ENCODE peak calls at places on chromosome 16, in seven cellular contexts. K, Z, L, C, A, D and X are unnamed samples.

GRCh38 chr16:66591018-66591417 is 11.8 kb downstream of the CMTM2 start:
- DNase-seq in K (no peak), Z (no peak), L (no peak), C (no peak), A (no peak), D (no peak), X (no peak)

GRCh38 chr16:11212819-11213196 is 43.2 kb downstream of the SOCS1 start:
- DNase-seq in K (no peak), Z (no peak), L (no peak), C (no peak), A (no peak), D (no peak), X (no peak)

GRCh38 chr16:31464781-31465260 is 5.5 kb downstream of the ARMC5 start:
- DNase-seq in K (no peak), Z (no peak), L (no peak), C (no peak), A (no peak), D (no peak), X (no peak)

GRCh38 chr16:81798311-81799137 is 19.4 kb downstream of the PLCG2 start:
- DNase-seq in K (no peak), Z (no peak), L (no peak), C (peak), A (peak), D (no peak), X (no peak)

GRCh38 chr16:4679854-4680636 is 13.3 kb upstream of the NUDT16L1 start:
- DNase-seq in K (no peak), Z (no peak), L (no peak), C (no peak), A (no peak), D (no peak), X (no peak)

GRCh38 chr16:20747030-20747816 is 5.6 kb upstream of the THUMPD1 start:
- DNase-seq in K (peak), Z (no peak), L (no peak), C (no peak), A (no peak), D (peak), X (no peak)

GRCh38 chr16:31219154-31219741 is 2.3 kb upstream of the PYDC1 start:
- DNase-seq in K (no peak), Z (no peak), L (no peak), C (no peak), A (no peak), D (no peak), X (no peak)

GRCh38 chr16:71854369-71854948 is 8.7 kb downstream of the ATXN1L start:
- DNase-seq in K (no peak), Z (no peak), L (no peak), C (no peak), A (no peak), D (no peak), X (no peak)

GRCh38 chr16:87123356-87124001 is 193.7 kb downstream of the C16orf95 start:
- DNase-seq in K (no peak), Z (no peak), L (no peak), C (no peak), A (no peak), D (no peak), X (no peak)

GRCh38 chr16:51637744-51638100 is 486.7 kb upstream of the SALL1 start:
- DNase-seq in K (no peak), Z (no peak), L (peak), C (no peak), A (no peak), D (no peak), X (no peak)

GRCh38 chr16:48535369-48535787 is 74.6 kb downstream of the N4BP1 start:
- DNase-seq in K (no peak), Z (no peak), L (no peak), C (no peak), A (no peak), D (no peak), X (no peak)

GRCh38 chr16:67406111-67406593 is 10.1 kb downstream of the ZDHHC1 start:
- DNase-seq in K (no peak), Z (no peak), L (no peak), C (no peak), A (no peak), D (no peak), X (no peak)

GRCh38 chr16:60655514-60656153 is 1380.6 kb downstream of the CDH8 start:
- DNase-seq in K (no peak), Z (no peak), L (no peak), C (no peak), A (no peak), D (no peak), X (no peak)

GRCh38 chr16:50528820-50529219 is 19.4 kb upstream of the NKD1 start:
- DNase-seq in K (no peak), Z (no peak), L (no peak), C (no peak), A (no peak), D (no peak), X (no peak)

GRCh38 chr16:84607694-84608093 is 10.2 kb downstream of the COTL1 start:
- DNase-seq in K (peak), Z (no peak), L (no peak), C (no peak), A (no peak), D (no peak), X (no peak)

GRCh38 chr16:57253410-57253927 is 8.4 kb downstream of the ARL2BP start:
- DNase-seq in K (no peak), Z (no peak), L (no peak), C (no peak), A (no peak), D (peak), X (no peak)

GRCh38 chr16:24539850-24540484 is 601 bp downstream of the RBBP6 start:
- DNase-seq in K (peak), Z (no peak), L (no peak), C (peak), A (no peak), D (no peak), X (peak)

GRCh38 chr16:69611103-69611640 is 45.4 kb downstream of the NFAT5 start:
- DNase-seq in K (no peak), Z (no peak), L (peak), C (no peak), A (no peak), D (no peak), X (no peak)
- TF ChIP-seq TAF1 in K (no peak), Z (no peak), L (no peak), C (no peak), A (no peak), D (no peak), X (no peak)

DNA sequence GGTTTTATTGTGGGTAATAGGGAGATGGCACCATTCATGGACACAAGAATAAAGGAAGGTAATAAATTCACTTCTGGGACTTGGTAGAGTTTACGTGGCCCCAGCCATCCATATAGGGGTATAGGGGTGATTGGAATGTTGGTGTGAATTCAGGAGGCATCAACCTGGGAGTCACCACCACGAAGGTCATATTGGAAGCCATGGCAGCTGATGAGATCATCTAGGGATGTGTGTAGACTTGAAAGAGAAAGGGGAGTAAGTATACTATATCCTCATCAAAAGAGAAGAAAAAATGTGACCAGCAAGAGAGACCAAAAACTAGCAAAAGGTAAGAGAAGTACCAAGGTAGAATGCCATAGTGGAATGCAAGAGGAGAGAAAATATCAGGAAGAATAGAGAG is 26.6 kb upstream of the GINS3 start:
- DNase-seq in K (no peak), Z (no peak), L (no peak), C (no peak), A (no peak), D (no peak), X (no peak)
- TF ChIP-seq TAF1 in K (no peak), Z (no peak), L (no peak), C (no peak), A (no peak), D (no peak), X (no peak)

GRCh38 chr16:2372684-2373083 is 32.2 kb upstream of the ABCA3 start:
- DNase-seq in K (no peak), Z (no peak), L (no peak), C (no peak), A (no peak), D (no peak), X (no peak)

GRCh38 chr16:2370725-2371124 is 30.2 kb upstream of the ABCA3 start:
- DNase-seq in K (no peak), Z (no peak), L (no peak), C (no peak), A (no peak), D (no peak), X (no peak)

GRCh38 chr16:2371421-2371820 is 30.9 kb upstream of the ABCA3 start:
- DNase-seq in K (no peak), Z (no peak), L (no peak), C (no peak), A (no peak), D (no peak), X (no peak)

DNA sequence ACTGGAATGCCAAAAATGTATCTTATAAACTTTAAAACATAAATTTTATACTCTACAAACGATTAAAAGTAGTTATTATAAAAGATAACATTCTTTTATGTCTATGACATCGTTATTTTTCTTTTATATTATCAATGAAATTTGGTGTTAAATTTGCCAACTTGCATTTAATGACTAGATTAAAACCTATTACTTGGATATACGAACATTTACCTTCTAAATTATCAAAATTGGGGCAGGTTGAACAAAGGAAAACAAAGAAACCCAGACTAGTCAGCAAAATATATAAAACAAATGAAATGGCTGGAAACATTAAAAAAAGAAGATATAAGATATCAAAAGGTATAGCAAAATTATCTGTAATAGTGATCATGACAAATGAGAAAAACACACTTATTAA is 34.1 kb upstream of the ABCA3 start:
- DNase-seq in K (no peak), Z (no peak), L (no peak), C (no peak), A (no peak), D (no peak), X (no peak)
- TF ChIP-seq TAF1 in K (no peak), Z (no peak), L (no peak), C (no peak), A (no peak), D (no peak), X (no peak)

GRCh38 chr16:88499836-88500251 is 46.8 kb downstream of the ZFPM1 start:
- DNase-seq in K (peak), Z (no peak), L (no peak), C (no peak), A (no peak), D (no peak), X (no peak)
- TF ChIP-seq TAF1 in K (no peak), Z (no peak), L (no peak), C (no peak), A (no peak), D (no peak), X (no peak)

GRCh38 chr16:3187798-3188674 is at the start of gene OR1F1:
- DNase-seq in K (peak), Z (peak), L (peak), C (no peak), A (no peak), D (peak), X (no peak)
- TF ChIP-seq TAF1 in K (no peak), Z (no peak), L (no peak), C (no peak), A (no peak), D (no peak), X (no peak)

DNA sequence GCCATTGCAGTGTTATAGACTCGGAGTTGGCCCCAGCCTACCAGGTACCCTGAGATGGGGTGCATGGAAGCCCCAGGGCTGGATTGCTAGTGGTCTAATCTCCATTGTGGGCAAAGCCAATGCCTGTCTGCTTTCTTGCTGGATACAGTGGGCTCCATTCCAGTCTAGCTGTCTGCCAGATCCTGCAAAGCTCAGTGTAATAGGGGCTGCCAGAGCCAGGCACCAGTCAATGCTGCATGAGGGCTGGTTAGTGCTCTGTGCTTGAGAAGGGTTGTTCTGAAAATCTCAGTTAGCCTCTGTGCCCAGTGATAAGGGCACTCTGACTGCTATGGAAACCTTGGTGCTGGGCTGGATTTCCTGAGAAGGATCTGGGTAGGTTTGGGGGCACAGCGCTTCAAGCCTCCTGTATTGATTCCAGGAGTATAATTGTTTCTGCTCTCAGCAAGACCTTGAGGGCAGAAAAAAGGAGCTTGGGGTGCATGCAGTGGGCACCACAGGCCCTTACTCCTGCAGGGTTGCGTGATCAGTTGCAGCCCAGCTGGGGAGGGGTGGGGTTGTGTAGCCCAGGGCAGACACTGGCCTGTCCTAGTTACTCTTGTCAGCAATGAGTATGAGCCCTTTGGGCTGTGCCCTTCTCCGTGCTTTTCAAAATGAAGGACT is 19.1 kb downstream of the SMPD3 start:
- DNase-seq in K (no peak), Z (no peak), L (no peak), C (no peak), A (no peak), D (no peak), X (no peak)
- TF ChIP-seq TAF1 in K (no peak), Z (no peak), L (no peak), C (no peak), A (no peak), D (no peak), X (no peak)

GRCh38 chr16:89936034-89936433 is 12.5 kb upstream of the DEF8 start:
- DNase-seq in K (no peak), Z (no peak), L (no peak), C (no peak), A (no peak), D (no peak), X (no peak)

GRCh38 chr16:89936508-89936907 is 12.0 kb upstream of the DEF8 start:
- DNase-seq in K (no peak), Z (no peak), L (no peak), C (no peak), A (no peak), D (no peak), X (no peak)

GRCh38 chr16:89936981-89937380 is 11.6 kb upstream of the DEF8 start:
- DNase-seq in K (no peak), Z (no peak), L (no peak), C (no peak), A (no peak), D (no peak), X (no peak)

GRCh38 chr16:89934611-89935553 is 11.7 kb downstream of the TUBB3 start:
- DNase-seq in K (no peak), Z (no peak), L (no peak), C (no peak), A (no peak), D (no peak), X (no peak)

GRCh38 chr16:89938636-89938885 is 10.0 kb upstream of the DEF8 start:
- DNase-seq in K (no peak), Z (no peak), L (no peak), C (no peak), A (no peak), D (no peak), X (no peak)
- TF ChIP-seq TAF1 in K (no peak), Z (no peak), L (no peak), C (no peak), A (no peak), D (no peak), X (no peak)

GRCh38 chr16:28181557-28181914 is 30.2 kb downstream of the XPO6 start:
- DNase-seq in K (peak), Z (no peak), L (no peak), C (no peak), A (no peak), D (peak), X (no peak)
- TF ChIP-seq TAF1 in K (no peak), Z (no peak), L (no peak), C (no peak), A (no peak), D (no peak), X (no peak)

DNA sequence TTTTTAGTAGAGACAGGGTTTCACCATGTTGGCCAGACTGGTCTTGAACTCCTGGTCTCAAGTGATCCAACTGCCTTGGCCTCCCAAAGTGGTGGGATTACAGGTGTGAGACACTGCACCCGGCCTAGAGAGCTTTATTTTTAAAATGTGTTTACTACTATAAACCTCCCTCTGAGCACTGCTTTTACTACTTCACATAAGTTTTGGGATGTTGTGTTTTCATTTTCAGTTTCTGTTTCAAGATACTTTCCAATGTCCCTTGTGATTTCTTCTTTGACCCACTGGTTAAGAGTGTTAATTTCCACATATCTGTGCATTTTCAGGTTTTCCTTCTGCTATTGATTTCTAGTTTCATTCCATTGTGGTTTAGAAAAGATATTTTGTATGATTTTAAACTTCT is 74.5 kb downstream of the NETO2 start:
- DNase-seq in K (no peak), Z (no peak), L (no peak), C (no peak), A (no peak), D (no peak), X (no peak)
- TF ChIP-seq TAF1 in K (no peak), Z (no peak), L (no peak), C (no peak), A (no peak), D (no peak), X (no peak)